ENCODE peak calls at places on chromosomes 6 and 20, in nine cellular contexts. Z is PC-9, Q is thoracic aorta, R is mammary epithelial cell, V is HFF-Myc, W is skeletal muscle cell, D is lung, H is lower leg skin, B is mucosa of descending colon. S is an unnamed sample.

GRCh38 chr6:111523484-111524166 is 40.6 kb upstream of the REV3L start:
- DNase-seq in H (no peak), W (no peak), D (no peak), Q (no peak), Z (no peak), B (no peak), R (no peak), V (no peak), S (no peak)

GRCh38 chr20:2761885-2762284 is 38.5 kb downstream of the CPXM1 start:
- DNase-seq in R (no peak), V (no peak), B (no peak), H (no peak), Q (no peak), D (no peak), W (no peak), Z (no peak), S (no peak)

GRCh38 chr6:11494786-11495564 is 42.6 kb upstream of the TMEM170B start:
- DNase-seq in B (no peak), W (no peak), V (no peak), Z (no peak), Q (no peak), H (no peak), R (peak), D (no peak), S (no peak)

GRCh38 chr6:4554645-4555044 is 221.6 kb upstream of the CDYL start:
- DNase-seq in D (no peak), W (no peak), H (no peak), R (no peak), Z (no peak), B (no peak), Q (no peak), V (no peak), S (no peak)

GRCh38 chr6:31814677-31815024 is 432 bp downstream of the HSPA1L start:
- DNase-seq in D (peak), Q (peak), W (peak), V (peak), H (peak), B (peak), R (peak), Z (peak), S (peak)

GRCh38 chr6:22471746-22472145 is 97.6 kb upstream of the HDGFL1 start:
- DNase-seq in Z (no peak), W (no peak), V (no peak), H (no peak), R (no peak), B (no peak), D (no peak), Q (no peak), S (no peak)

GRCh38 chr6:150320450-150320849 is 48.4 kb upstream of the IYD start:
- DNase-seq in D (no peak), R (no peak), H (peak), B (no peak), Z (no peak), W (peak), V (no peak), Q (no peak), S (no peak)

GRCh38 chr6:135423649-135424128 is 73.9 kb downstream of the AHI1 start:
- DNase-seq in H (no peak), D (no peak), V (peak), R (peak), W (no peak), Q (no peak), Z (no peak), B (no peak), S (peak)

GRCh38 chr20:59938221-59938620 is 1.9 kb downstream of the PPP1R3D start:
- DNase-seq in V (no peak), Q (no peak), W (no peak), B (no peak), Z (no peak), R (peak), D (no peak), H (no peak), S (no peak)

GRCh38 chr6:35602133-35602946 is 86.4 kb downstream of the FKBP5 start:
- DNase-seq in R (peak), D (no peak), H (peak), Z (no peak), W (peak), V (no peak), B (no peak), Q (no peak), S (peak)

GRCh38 chr6:42118162-42119001 is 24.0 kb downstream of the C6orf132 start:
- DNase-seq in R (peak), B (peak), Z (peak), D (peak), V (no peak), Q (no peak), H (peak), W (no peak), S (no peak)

GRCh38 chr6:142845624-142846458 is 99.1 kb downstream of the HIVEP2 start:
- DNase-seq in D (peak), R (peak), V (peak), Z (peak), H (peak), B (peak), W (peak), Q (peak), S (peak)

GRCh38 chr6:42418739-42419138 is 33.0 kb downstream of the TRERF1 start:
- DNase-seq in Q (no peak), V (no peak), Z (no peak), W (no peak), H (no peak), D (no peak), B (no peak), R (no peak), S (no peak)

GRCh38 chr6:149094934-149095341 is 222.6 kb upstream of the TAB2 start:
- DNase-seq in V (no peak), Z (no peak), H (no peak), B (no peak), Q (no peak), W (no peak), D (no peak), R (no peak), S (no peak)

GRCh38 chr6:10375391-10375969 is 39.4 kb downstream of the TFAP2A start:
- DNase-seq in H (no peak), Q (no peak), D (no peak), V (no peak), W (no peak), Z (no peak), B (no peak), R (no peak), S (no peak)

GRCh38 chr6:11384531-11385309 is 152.3 kb upstream of the NEDD9 start:
- DNase-seq in Q (no peak), Z (no peak), W (no peak), B (no peak), H (no peak), D (no peak), R (no peak), V (no peak), S (no peak)

GRCh38 chr20:55004044-55004443 is 528.7 kb downstream of the DOK5 start:
- DNase-seq in W (no peak), H (no peak), Z (no peak), B (no peak), V (no peak), Q (no peak), D (no peak), R (no peak), S (no peak)

GRCh38 chr6:90028995-90029635 is 134.8 kb downstream of the GJA10 start:
- DNase-seq in H (no peak), Z (no peak), W (no peak), B (no peak), D (no peak), V (no peak), Q (no peak), R (no peak), S (no peak)

GRCh38 chr6:44486002-44486421 is 98.5 kb downstream of the CDC5L start:
- DNase-seq in V (no peak), R (peak), W (no peak), D (no peak), B (no peak), Z (no peak), H (no peak), Q (no peak), S (no peak)

GRCh38 chr6:168362276-168362990 is 42.9 kb upstream of the DACT2 start:
- DNase-seq in V (no peak), Q (no peak), R (no peak), H (no peak), D (no peak), B (no peak), Z (no peak), W (no peak), S (no peak)

GRCh38 chr6:39335780-39336541 is 13.5 kb upstream of the KCNK16 start:
- DNase-seq in D (no peak), B (no peak), Z (no peak), H (no peak), Q (no peak), R (peak), W (no peak), V (no peak), S (no peak)

GRCh38 chr20:47790032-47790965 is 5.0 kb upstream of the SULF2 start:
- DNase-seq in D (no peak), Q (no peak), Z (no peak), B (no peak), R (peak), V (no peak), H (no peak), W (peak), S (no peak)

GRCh38 chr6:158564243-158565121 is 4.6 kb downstream of the TMEM181 start:
- DNase-seq in V (no peak), D (no peak), R (no peak), Q (no peak), B (no peak), W (no peak), Z (no peak), H (no peak), S (no peak)

GRCh38 chr20:47156431-47156841 is 200.1 kb downstream of the ZMYND8 start:
- DNase-seq in W (no peak), R (no peak), B (no peak), D (peak), Z (no peak), V (no peak), Q (no peak), H (no peak), S (no peak)

GRCh38 chr6:113560908-113561307 is 296.2 kb upstream of the MARCKS start:
- DNase-seq in R (peak), Q (no peak), D (no peak), H (no peak), Z (no peak), B (no peak), V (peak), W (peak), S (no peak)

GRCh38 chr6:86500035-86500434 is 437.3 kb upstream of the HTR1E start:
- DNase-seq in H (no peak), R (no peak), B (no peak), Z (no peak), V (no peak), W (no peak), D (no peak), Q (no peak), S (no peak)

GRCh38 chr6:118134257-118134656 is 227.2 kb downstream of the SLC35F1 start:
- DNase-seq in H (no peak), B (no peak), R (no peak), D (no peak), W (no peak), Q (no peak), Z (no peak), V (no peak), S (no peak)

GRCh38 chr20:32476684-32477593 is 108.2 kb downstream of the NOL4L start:
- DNase-seq in H (no peak), R (no peak), D (no peak), B (peak), Z (no peak), W (no peak), V (no peak), Q (no peak), S (no peak)

GRCh38 chr6:119655124-119655523 is 305.6 kb upstream of the MAN1A1 start:
- DNase-seq in R (no peak), Z (no peak), W (no peak), B (no peak), H (no peak), V (no peak), Q (no peak), D (no peak), S (no peak)

GRCh38 chr6:119653329-119653728 is 303.8 kb upstream of the MAN1A1 start:
- DNase-seq in W (no peak), Z (no peak), H (no peak), D (no peak), Q (no peak), B (no peak), R (no peak), V (no peak), S (no peak)

GRCh38 chr6:119661078-119661477 is 311.5 kb upstream of the MAN1A1 start:
- DNase-seq in H (no peak), Z (no peak), B (no peak), W (no peak), R (no peak), Q (no peak), D (no peak), V (no peak), S (no peak)

GRCh38 chr6:119661628-119662027 is 312.1 kb upstream of the MAN1A1 start:
- DNase-seq in H (no peak), V (no peak), B (no peak), D (no peak), Z (no peak), Q (no peak), R (peak), W (no peak), S (no peak)

GRCh38 chr6:119658917-119659316 is 309.4 kb upstream of the MAN1A1 start:
- DNase-seq in H (no peak), B (no peak), V (no peak), D (no peak), Z (no peak), W (no peak), R (no peak), Q (no peak), S (no peak)
- H3K4me3 ChIP-seq in H (no peak), B (no peak), V (no peak), D (no peak), Z (no peak), W (no peak), R (no peak), Q (no peak), S (no peak)

DNA sequence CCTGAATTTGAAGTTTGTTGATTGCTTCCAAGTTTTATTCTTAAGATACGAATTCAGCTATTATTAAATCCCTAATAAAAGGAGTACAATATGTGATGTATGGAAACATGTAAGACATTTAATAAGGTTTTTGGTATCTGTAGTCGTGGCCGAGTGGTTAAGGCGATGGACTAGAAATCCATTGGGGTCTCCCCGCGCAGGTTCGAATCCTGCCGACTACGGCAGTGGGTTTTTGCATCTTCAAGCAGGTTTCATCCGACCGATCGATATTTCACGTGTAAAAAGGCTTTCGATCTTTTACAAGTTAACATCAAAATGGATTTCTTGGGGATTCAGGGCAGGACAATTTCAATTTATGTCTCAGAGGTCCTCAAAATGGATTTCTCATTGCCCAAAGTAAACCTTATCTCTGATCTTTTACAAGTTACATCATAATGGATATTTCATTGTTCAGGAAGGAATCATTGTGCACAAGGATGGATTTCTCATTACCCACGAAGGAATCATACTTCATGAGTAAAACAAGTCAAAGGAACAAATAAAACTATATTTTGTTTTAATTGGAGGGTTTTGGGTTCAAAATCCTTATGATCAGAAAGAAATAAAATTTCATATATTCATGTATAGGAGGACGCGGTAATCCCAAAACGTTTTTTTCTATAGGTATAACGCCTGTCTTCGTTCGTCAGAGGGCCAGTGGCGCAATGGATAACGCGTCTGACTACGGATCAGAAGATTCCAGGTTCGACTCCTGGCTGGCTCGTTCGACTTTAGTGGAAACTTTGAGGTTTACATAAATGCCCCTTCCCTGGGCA is 37.3 kb upstream of the BTN3A2 start:
- DNase-seq in Q (no peak), Z (peak), V (no peak), B (no peak), R (peak), H (no peak), D (no peak), W (no peak), S (no peak)
- H3K4me3 ChIP-seq in Q (peak), Z (peak), V (peak), B (no peak), R (peak), H (no peak), D (no peak), W (peak), S (peak)

DNA sequence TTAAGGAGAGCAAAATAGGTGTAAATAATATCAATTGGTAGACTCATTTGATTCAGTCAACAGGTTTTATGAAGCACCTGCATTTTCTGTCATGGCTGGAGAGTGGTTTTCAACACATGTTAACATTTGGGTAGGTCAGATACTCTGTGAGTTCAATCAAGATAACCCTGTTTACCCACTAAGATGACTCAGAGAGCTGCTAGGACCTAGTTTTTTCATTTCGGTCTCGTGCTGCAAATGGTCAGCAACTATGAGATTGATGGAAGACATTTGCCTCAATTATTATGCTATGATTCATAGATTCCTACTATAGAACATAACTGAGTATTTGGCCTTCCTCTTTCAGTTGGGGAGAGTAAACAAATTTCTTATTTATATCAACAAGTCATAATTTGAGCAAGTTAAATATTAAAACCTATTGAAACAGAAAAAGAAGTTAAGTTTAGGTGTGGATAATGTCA is 391.4 kb upstream of the CITED2 start:
- DNase-seq in V (no peak), Q (no peak), D (no peak), W (no peak), B (no peak), R (peak), H (no peak), Z (peak), S (no peak)
- H3K4me3 ChIP-seq in V (no peak), Q (no peak), D (no peak), W (no peak), B (no peak), R (no peak), H (no peak), Z (no peak), S (no peak)

GRCh38 chr20:62656205-62656918 is 14.1 kb downstream of the SLCO4A1 start:
- DNase-seq in D (no peak), R (no peak), H (peak), V (no peak), W (no peak), Q (no peak), B (no peak), Z (no peak), S (no peak)
- H3K4me3 ChIP-seq in D (no peak), R (no peak), H (no peak), V (no peak), W (no peak), Q (no peak), B (no peak), Z (no peak), S (no peak)

DNA sequence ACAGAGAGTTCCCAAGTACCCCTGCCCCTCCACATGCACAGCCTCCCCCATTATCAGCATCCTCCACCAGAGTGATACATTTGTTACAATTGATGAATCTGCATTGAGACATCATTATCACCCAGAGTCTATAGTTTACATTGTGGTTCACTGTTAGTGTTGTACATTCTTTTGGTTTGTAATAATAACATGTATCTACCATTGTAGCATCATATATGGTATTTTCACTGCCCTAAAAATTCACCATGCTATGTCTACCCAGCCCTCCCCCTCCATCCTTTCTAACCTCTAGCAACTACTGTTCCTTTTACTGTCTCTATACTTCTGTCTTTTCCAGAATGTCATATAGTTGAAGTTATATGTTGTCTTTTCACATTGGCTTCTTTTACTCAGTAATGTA is 273.9 kb upstream of the RNF217 start:
- DNase-seq in R (no peak), D (no peak), V (no peak), Q (no peak), Z (no peak), H (no peak), W (no peak), B (no peak), S (no peak)
- H3K4me3 ChIP-seq in R (no peak), D (no peak), V (no peak), Q (no peak), Z (no peak), H (no peak), W (no peak), B (no peak), S (no peak)

GRCh38 chr6:139926711-139927110 is 552.3 kb upstream of the CITED2 start:
- DNase-seq in Q (no peak), W (peak), V (no peak), B (no peak), R (no peak), H (no peak), D (no peak), Z (no peak), S (no peak)
- H3K4me3 ChIP-seq in Q (no peak), W (no peak), V (no peak), B (no peak), R (no peak), H (no peak), D (no peak), Z (no peak), S (no peak)

S was measured in kidney epithelial cell.